ENCODE peak calls at places on chromosomes 11 and 22, in four cellular contexts. Z is stimulated activated CD4-positive, alpha-beta T cell treated with anti-CD3 and anti-CD28 coated beads, Interleukin-15, amount 100 ng/mL, for 1 hour; O is adrenal gland; M is RWPE2. K is an unnamed sample.

GRCh38 chr11:9130297-9130696 is 38.9 kb upstream of the SCUBE2 start:
- DNase-seq in M (no peak), O (no peak), Z (no peak), K (no peak)

GRCh38 chr22:45082795-45083194 is 73.0 kb upstream of the PHF21B start:
- DNase-seq in Z (no peak), M (no peak), O (no peak), K (no peak)

GRCh38 chr11:660681-661444 is 23.8 kb downstream of the DRD4 start:
- DNase-seq in M (no peak), Z (no peak), O (no peak), K (no peak)

GRCh38 chr11:33410086-33410765 is 153.0 kb downstream of the HIPK3 start:
- DNase-seq in M (no peak), O (no peak), Z (no peak), K (no peak)

GRCh38 chr22:36971726-36972125 is 47.5 kb downstream of the TST start:
- DNase-seq in O (no peak), Z (no peak), M (no peak), K (no peak)

GRCh38 chr11:20367313-20367948 is 3.9 kb downstream of the HTATIP2 start:
- DNase-seq in O (peak; percentile 71), Z (no peak), M (no peak), K (peak; percentile 64)

GRCh38 chr11:102647430-102647829 is 22.3 kb upstream of the MMP20 start:
- DNase-seq in Z (no peak), O (no peak), M (no peak), K (no peak)

GRCh38 chr22:30324008-30324730 is 2.6 kb downstream of the TBC1D10A start:
- DNase-seq in O (no peak), Z (no peak), M (no peak), K (no peak)

GRCh38 chr11:79119491-79120284 is 321.1 kb downstream of the TENM4 start:
- DNase-seq in M (no peak), O (no peak), Z (no peak), K (no peak)

GRCh38 chr11:79440451-79441158 is at the start of gene TENM4:
- DNase-seq in O (peak; percentile 89), Z (no peak), M (peak; percentile 69), K (peak; percentile 73)

GRCh38 chr11:119166368-119167076 is 2.0 kb upstream of the NLRX1 start:
- DNase-seq in O (no peak), M (no peak), Z (no peak), K (no peak)

GRCh38 chr11:45041556-45041955 is 90.9 kb upstream of the TP53I11 start:
- DNase-seq in Z (no peak), M (no peak), O (no peak), K (no peak)

GRCh38 chr22:27124336-27125023 is 467.1 kb downstream of the MIAT start:
- DNase-seq in Z (no peak), O (peak; percentile 47), M (no peak), K (no peak)

GRCh38 chr11:87443707-87444106 is 406.0 kb downstream of the TMEM135 start:
- DNase-seq in M (no peak), Z (no peak), O (no peak), K (no peak)

GRCh38 chr11:95145430-95146063 is 55.9 kb downstream of the ENDOD1 start:
- DNase-seq in M (no peak), Z (no peak), O (no peak), K (no peak)

GRCh38 chr22:48422900-48423480 is 1404.7 kb downstream of the BRD1 start:
- DNase-seq in M (no peak), Z (no peak), O (no peak), K (no peak)

GRCh38 chr11:73271936-73272679 is at the start of gene P2RY6:
- DNase-seq in O (peak; percentile 57), Z (no peak), M (no peak), K (no peak)

GRCh38 chr11:57321388-57321995 is 3.3 kb downstream of the TNKS1BP1 start:
- DNase-seq in M (no peak), Z (no peak), O (no peak), K (no peak)

GRCh38 chr11:77212314-77213007 is 84.4 kb downstream of the MYO7A start:
- DNase-seq in Z (no peak), M (no peak), O (no peak), K (no peak)

GRCh38 chr22:46598737-46599424 is 21.3 kb upstream of the GRAMD4 start:
- DNase-seq in M (no peak), O (peak; percentile 56), Z (no peak), K (no peak)

GRCh38 chr22:19960491-19961200 is 19.0 kb upstream of the TXNRD2 start:
- DNase-seq in M (peak; percentile 49), Z (no peak), O (no peak), K (no peak)

GRCh38 chr22:45341503-45341902 is 31.8 kb downstream of the FAM118A start:
- DNase-seq in O (no peak), Z (peak; percentile 28), M (no peak), K (no peak)

GRCh38 chr22:39144101-39144815 is 8.2 kb downstream of the CBX7 start:
- DNase-seq in O (peak; percentile 51), M (no peak), Z (peak; percentile 39), K (no peak)

GRCh38 chr22:38733329-38734202 is 22.2 kb downstream of the SUN2 start:
- DNase-seq in M (no peak), Z (no peak), O (peak; percentile 76), K (no peak)

GRCh38 chr11:15333407-15333806 is 218.7 kb downstream of the INSC start:
- DNase-seq in Z (no peak), M (no peak), O (no peak), K (no peak)

GRCh38 chr11:23288001-23288783 is 427.9 kb upstream of the CCDC179 start:
- DNase-seq in Z (no peak), M (no peak), O (peak; percentile 62), K (peak; percentile 23)

GRCh38 chr22:18000441-18001039 is 23.8 kb downstream of the MICAL3 start:
- DNase-seq in Z (no peak), O (no peak), M (no peak), K (no peak)

GRCh38 chr11:73582636-73583035 is 15.3 kb downstream of the FAM168A start:
- DNase-seq in Z (no peak), M (no peak), O (no peak), K (no peak)

GRCh38 chr11:128269466-128269865 is 317.9 kb downstream of the ETS1 start:
- DNase-seq in M (no peak), O (no peak), Z (no peak), K (no peak)

GRCh38 chr11:13277719-13278619 is at the start of gene BMAL1:
- DNase-seq in M (no peak), Z (peak; percentile 24), O (peak; percentile 43), K (no peak)